ENCODE peak calls at places on chromosomes 11 and 22, in five cellular contexts. K, G, S, N and I are unnamed samples.

GRCh38 chr11:19474954-19475811 is 234.4 kb upstream of the E2F8 start:
- DNase-seq in K (no peak), G (no peak), S (no peak), N (no peak), I (no peak)

GRCh38 chr11:18844753-18845367 is 53.3 kb upstream of the PTPN5 start:
- DNase-seq in K (peak; percentile 33), G (peak; percentile 39), S (peak; percentile 48), N (peak; percentile 33), I (peak; percentile 72)

GRCh38 chr11:66701432-66702240 is 23.9 kb upstream of the RBM4B start:
- DNase-seq in K (no peak), G (no peak), S (no peak), N (no peak), I (peak; percentile 11)

GRCh38 chr11:5625281-5625680 is 480 bp downstream of the TRIM34 start:
- DNase-seq in K (no peak), G (no peak), S (no peak), N (no peak), I (no peak)

GRCh38 chr11:65822760-65823528 is 10.8 kb upstream of the SNX32 start:
- DNase-seq in K (no peak), G (no peak), S (no peak), N (no peak), I (no peak)

GRCh38 chr22:19108807-19109197 is 13.4 kb downstream of the DGCR2 start:
- DNase-seq in K (no peak), G (no peak), S (no peak), N (no peak), I (no peak)

GRCh38 chr22:31093956-31094622 is 13.0 kb downstream of the SMTN start:
- DNase-seq in K (no peak), G (no peak), S (no peak), N (no peak), I (no peak)

GRCh38 chr22:46256358-46256958 is 6.4 kb upstream of the CDPF1 start:
- DNase-seq in K (no peak), G (peak; percentile 29), S (peak; percentile 82), N (peak; percentile 63), I (no peak)

GRCh38 chr11:2691991-2692841 is 7.6 kb downstream of the KCNQ1OT1 start:
- DNase-seq in K (no peak), G (no peak), S (no peak), N (no peak), I (peak; percentile 13)

GRCh38 chr11:19447150-19447566 is 206.4 kb upstream of the E2F8 start:
- DNase-seq in K (no peak), G (no peak), S (peak; percentile 76), N (peak; percentile 60), I (peak; percentile 53)

GRCh38 chr22:30488121-30488520 is 16.3 kb upstream of the SEC14L3 start:
- DNase-seq in K (no peak), G (no peak), S (no peak), N (no peak), I (no peak)

GRCh38 chr11:134711563-134711962 is 299.5 kb upstream of the B3GAT1 start:
- DNase-seq in K (no peak), G (no peak), S (no peak), N (no peak), I (no peak)

GRCh38 chr11:63680842-63681207 is 475 bp upstream of the RTN3 start:
- DNase-seq in K (no peak), G (no peak), S (peak; percentile 44), N (no peak), I (no peak)

GRCh38 chr11:19349340-19350025 is 108.7 kb upstream of the E2F8 start:
- DNase-seq in K (no peak), G (no peak), S (peak; percentile 42), N (no peak), I (no peak)

GRCh38 chr11:709109-709997 is 3.3 kb downstream of the EPS8L2 start:
- DNase-seq in K (no peak), G (no peak), S (no peak), N (no peak), I (no peak)

GRCh38 chr11:115715371-115715770 is 211.2 kb upstream of the CADM1 start:
- DNase-seq in K (no peak), G (no peak), S (no peak), N (no peak), I (no peak)

GRCh38 chr11:3204141-3205015 is 14.2 kb downstream of the MRGPRG start:
- DNase-seq in K (no peak), G (no peak), S (no peak), N (no peak), I (no peak)

GRCh38 chr11:95429376-95429907 is 198.4 kb upstream of the SESN3 start:
- DNase-seq in K (no peak), G (no peak), S (no peak), N (no peak), I (no peak)

GRCh38 chr22:50696799-50697561 is 24.4 kb downstream of the SHANK3 start:
- DNase-seq in K (no peak), G (peak; percentile 33), S (no peak), N (no peak), I (peak; percentile 14)

GRCh38 chr11:66958956-66959274 is 732 bp upstream of the PC start:
- DNase-seq in K (no peak), G (no peak), S (no peak), N (no peak), I (no peak)

GRCh38 chr11:27934830-27935145 is 173.2 kb downstream of the KIF18A start:
- DNase-seq in K (no peak), G (peak; percentile 97), S (peak; percentile 93), N (peak; percentile 98), I (peak; percentile 97)

GRCh38 chr11:66186470-66186869 is 82.0 kb upstream of the RAB1B start:
- DNase-seq in K (no peak), G (no peak), S (no peak), N (no peak), I (no peak)

GRCh38 chr11:47348859-47349258 is 3.6 kb downstream of the MYBPC3 start:
- DNase-seq in K (no peak), G (peak; percentile 43), S (peak; percentile 27), N (peak; percentile 22), I (peak; percentile 52)

GRCh38 chr22:27959335-27960090 is 40.5 kb upstream of the PITPNB start:
- DNase-seq in K (no peak), G (no peak), S (no peak), N (no peak), I (peak; percentile 15)

GRCh38 chr11:69010361-69010891 is 2.6 kb downstream of the MRGPRF start:
- DNase-seq in K (no peak), G (peak; percentile 19), S (no peak), N (peak; percentile 16), I (no peak)

GRCh38 chr11:64570341-64570740 is 20.7 kb upstream of the SLC22A12 start:
- DNase-seq in K (no peak), G (no peak), S (no peak), N (no peak), I (no peak)

GRCh38 chr22:45246060-45246985 is 5.6 kb upstream of the KIAA0930 start:
- DNase-seq in K (peak; percentile 71), G (peak; percentile 99), S (peak; percentile 96), N (peak; percentile 99), I (peak; percentile 88)

GRCh38 chr22:49595465-49596078 is 232.1 kb downstream of the BRD1 start:
- DNase-seq in K (no peak), G (no peak), S (no peak), N (no peak), I (no peak)

GRCh38 chr22:46853191-46853590 is 90.7 kb downstream of the TBC1D22A start:
- DNase-seq in K (no peak), G (no peak), S (no peak), N (no peak), I (no peak)

GRCh38 chr22:50507991-50508884 is at the start of gene NCAPH2:
- DNase-seq in K (no peak), G (peak; percentile 96), S (peak; percentile 95), N (peak; percentile 95), I (peak; percentile 98)

GRCh38 chr22:23405366-23405851 is 174.7 kb downstream of the IGLL1 start:
- DNase-seq in K (no peak), G (no peak), S (no peak), N (no peak), I (no peak)

GRCh38 chr11:129208863-129209262 is 16.7 kb upstream of the ARHGAP32 start:
- DNase-seq in K (no peak), G (no peak), S (no peak), N (peak; percentile 2), I (no peak)

GRCh38 chr11:102436546-102436945 is 16.0 kb downstream of the TMEM123 start:
- DNase-seq in K (no peak), G (no peak), S (peak; percentile 89), N (peak; percentile 70), I (no peak)

GRCh38 chr11:120608760-120609211 is 97.2 kb downstream of the GRIK4 start:
- DNase-seq in K (no peak), G (no peak), S (peak; percentile 20), N (no peak), I (no peak)

GRCh38 chr11:70297341-70297740 is 26.9 kb downstream of the PPFIA1 start:
- DNase-seq in K (no peak), G (no peak), S (no peak), N (peak; percentile 40), I (peak; percentile 32)